ENCODE peak calls at places on chromosomes 12 and 14, in seven cellular contexts. V is SK-N-SH, T is HepG2, E is GM12878, M is H1, J is GM12892, G is K562. N is an unnamed sample.

GRCh38 chr14:31880935-31881334 is 196.2 kb upstream of the ARHGAP5 start:
- DNase-seq in M (no peak), G (no peak), E (no peak), T (peak; percentile 64), V (no peak), J (no peak), N (no peak)

GRCh38 chr12:43310596-43310995 is 241.4 kb downstream of the ADAMTS20 start:
- DNase-seq in J (no peak), G (no peak), T (no peak), V (no peak), M (no peak), E (no peak), N (no peak)

GRCh38 chr12:3544296-3544965 is 53.4 kb downstream of the PRMT8 start:
- DNase-seq in T (peak; percentile 53), M (no peak), V (no peak), E (no peak), G (no peak), J (no peak), N (no peak)

GRCh38 chr12:70609739-70610491 is 27.3 kb downstream of the PTPRB start:
- DNase-seq in E (no peak), J (no peak), V (peak; percentile 81), M (no peak), T (no peak), G (peak; percentile 14), N (no peak)

GRCh38 chr12:49763006-49763591 is 21.7 kb downstream of the TMBIM6 start:
- DNase-seq in E (no peak), V (peak; percentile 72), T (peak; percentile 40), M (peak; percentile 38), G (peak; percentile 71), J (peak; percentile 59), N (peak; percentile 57)

GRCh38 chr12:3097186-3097804 is 20.1 kb downstream of the TSPAN9 start:
- DNase-seq in M (no peak), E (no peak), V (peak; percentile 86), T (peak; percentile 69), G (peak; percentile 65), J (no peak), N (no peak)

GRCh38 chr14:33435911-33436310 is 497.2 kb downstream of the NPAS3 start:
- DNase-seq in M (no peak), T (no peak), G (no peak), J (no peak), V (no peak), E (no peak), N (no peak)

GRCh38 chr12:46803517-46803916 is 22.3 kb downstream of the SLC38A4 start:
- DNase-seq in E (no peak), J (no peak), T (no peak), G (no peak), M (no peak), V (no peak), N (no peak)

GRCh38 chr12:57632898-57633825 is at the start of gene B4GALNT1:
- DNase-seq in V (peak; percentile 91), J (peak; percentile 79), E (no peak), T (no peak), G (peak; percentile 80), M (no peak), N (peak; percentile 76)

GRCh38 chr14:75188520-75189267 is 12.3 kb upstream of the TMED10 start:
- DNase-seq in E (peak; percentile 62), V (no peak), G (no peak), T (no peak), M (no peak), J (no peak), N (no peak)

GRCh38 chr12:56932867-56933266 is 1.3 kb downstream of the SDR9C7 start:
- DNase-seq in J (no peak), V (no peak), M (no peak), T (no peak), G (no peak), E (no peak), N (no peak)

GRCh38 chr12:18345021-18345735 is 83.9 kb downstream of the PIK3C2G start:
- DNase-seq in M (no peak), V (no peak), J (no peak), E (no peak), T (no peak), G (no peak), N (no peak)

GRCh38 chr14:20490563-20490962 is 14.8 kb upstream of the RNASE10 start:
- DNase-seq in E (no peak), G (no peak), T (no peak), M (no peak), V (no peak), J (no peak), N (no peak)

GRCh38 chr14:20485900-20486299 is 16.7 kb downstream of the PNP start:
- DNase-seq in J (no peak), V (no peak), G (no peak), T (no peak), M (no peak), E (no peak), N (no peak)

GRCh38 chr14:20486700-20487401 is 17.6 kb downstream of the PNP start:
- DNase-seq in G (no peak), T (no peak), M (no peak), E (no peak), J (no peak), V (no peak), N (no peak)

GRCh38 chr14:20489093-20489994 is 16.0 kb upstream of the RNASE10 start:
- DNase-seq in G (no peak), E (peak; percentile 72), M (no peak), V (no peak), T (peak; percentile 78), J (no peak), N (no peak)

GRCh38 chr14:20487402-20487742 is 18.0 kb upstream of the RNASE10 start:
- DNase-seq in M (no peak), V (no peak), E (no peak), J (no peak), T (no peak), G (no peak), N (no peak)
- TF ChIP-seq TAF1 in M (no peak), V (no peak), E (no peak), J (no peak), T (no peak), G (no peak), N (no peak)

GRCh38 chr12:101823891-101824290 is 6.9 kb downstream of the GNPTAB start:
- DNase-seq in M (no peak), J (peak; percentile 33), G (peak; percentile 61), T (peak; percentile 21), V (peak; percentile 71), E (no peak), N (no peak)
- TF ChIP-seq TAF1 in M (no peak), J (no peak), G (no peak), T (no peak), V (no peak), E (no peak), N (no peak)

GRCh38 chr14:36997843-36998242 is 174.6 kb downstream of the SLC25A21 start:
- DNase-seq in T (no peak), M (no peak), J (no peak), E (no peak), G (no peak), V (no peak), N (no peak)
- TF ChIP-seq TAF1 in T (no peak), M (no peak), J (no peak), E (no peak), G (no peak), V (no peak), N (no peak)

GRCh38 chr12:111056618-111057521 is 136.5 kb upstream of the MYL2 start:
- DNase-seq in G (peak; percentile 20), V (peak; percentile 50), J (peak; percentile 41), M (no peak), T (no peak), E (peak; percentile 34), N (peak; percentile 65)
- TF ChIP-seq TAF1 in G (no peak), V (no peak), J (no peak), M (no peak), T (no peak), E (no peak), N (no peak)

DNA sequence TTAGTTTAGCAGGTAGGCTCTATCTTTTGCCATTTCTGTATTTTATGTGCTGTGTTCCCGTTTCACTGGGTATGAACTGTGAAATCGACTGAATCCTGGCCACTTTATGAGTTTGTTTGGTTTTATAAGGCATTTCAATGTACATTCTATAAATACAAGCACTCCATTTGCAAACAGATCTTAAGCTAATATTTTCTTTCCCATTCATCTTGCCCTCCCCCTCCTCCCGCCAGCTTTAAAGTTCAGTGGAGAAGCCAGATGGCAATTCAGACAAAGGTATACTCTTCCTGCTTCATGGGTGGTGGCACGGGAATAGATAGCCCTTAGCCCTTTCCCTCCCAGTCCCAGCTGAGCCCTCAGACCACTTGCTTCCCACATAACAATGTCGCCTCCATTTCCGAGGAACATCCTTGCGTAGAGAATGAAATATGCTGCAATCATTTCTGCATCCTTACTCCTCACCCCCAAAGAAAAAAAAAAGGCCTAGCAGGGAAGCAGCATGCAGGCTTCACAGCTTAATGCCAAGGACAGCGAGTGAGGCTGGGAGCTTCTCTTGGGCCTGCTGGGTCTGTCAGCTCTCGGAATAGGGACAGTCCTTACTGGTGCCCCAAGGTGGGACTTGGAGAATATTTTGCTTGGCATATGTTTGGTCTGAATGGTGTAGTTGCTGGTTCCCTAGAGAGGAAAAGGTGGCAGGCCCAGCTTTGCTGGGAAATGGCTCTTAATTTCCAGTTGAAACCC is 52.8 kb upstream of the SRSF5 start:
- DNase-seq in E (no peak), V (no peak), G (no peak), M (no peak), T (peak; percentile 85), J (no peak), N (no peak)
- TF ChIP-seq TAF1 in E (no peak), V (no peak), G (no peak), M (no peak), T (no peak), J (no peak), N (no peak)

DNA sequence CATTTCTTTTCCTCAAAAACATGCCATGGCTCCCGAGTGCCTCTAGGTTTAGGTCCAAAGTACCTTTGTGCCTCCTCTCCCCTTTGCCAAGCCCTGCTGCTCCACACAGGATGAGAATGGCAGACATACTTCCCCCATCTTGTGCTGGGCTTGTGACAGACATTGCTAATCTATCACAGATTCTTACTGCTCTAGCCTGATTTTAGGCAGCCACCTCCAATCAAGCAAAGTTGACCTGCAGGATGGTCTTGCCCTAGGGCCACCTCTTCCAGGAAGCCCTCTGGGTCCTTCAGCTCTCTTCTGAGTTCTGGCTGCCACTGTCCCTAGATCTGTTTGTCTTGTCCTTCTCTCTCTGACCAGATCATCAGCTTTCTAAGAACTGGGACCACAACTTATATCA is 20.5 kb downstream of the FOXN4 start:
- DNase-seq in G (no peak), M (no peak), V (no peak), E (no peak), T (no peak), J (no peak), N (no peak)
- TF ChIP-seq TAF1 in G (no peak), M (peak; percentile 42), V (no peak), E (no peak), T (no peak), J (no peak), N (no peak)

DNA sequence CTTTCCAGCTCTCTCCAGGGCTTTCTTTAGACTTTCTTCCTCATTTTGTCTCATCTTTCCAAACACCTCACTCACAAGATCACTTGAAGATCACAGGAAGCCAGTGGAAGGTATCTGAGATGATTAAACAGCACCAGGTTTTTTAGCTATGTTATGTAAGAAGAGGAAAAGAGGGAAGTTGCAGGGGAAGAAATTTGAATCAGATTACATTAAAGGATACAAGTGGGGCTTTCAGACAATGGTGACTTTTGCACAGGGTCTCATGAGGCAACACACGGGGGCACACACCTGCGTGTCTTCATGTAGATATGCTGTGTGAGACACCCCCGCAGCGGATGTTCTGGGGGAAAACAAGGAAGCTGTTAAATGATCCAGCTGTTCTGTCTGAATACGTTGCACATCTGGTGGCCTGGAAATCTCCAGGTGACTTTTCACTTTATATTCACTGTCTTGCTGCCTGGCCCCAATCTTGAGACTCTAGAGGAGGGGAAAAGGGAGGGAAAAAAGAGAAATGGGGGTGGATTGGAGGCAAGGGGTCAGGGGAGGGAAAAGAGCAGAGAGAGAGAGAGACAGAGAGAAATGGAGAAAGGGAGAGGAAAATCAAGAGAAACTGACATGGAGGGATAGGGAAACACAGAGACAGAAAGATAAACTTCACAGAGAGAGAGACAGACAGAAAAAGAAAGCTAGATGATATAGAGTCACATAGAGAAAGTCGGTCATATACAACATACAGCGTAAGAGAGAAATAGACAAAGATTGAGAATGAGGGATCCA is 36.3 kb upstream of the PPP1CC start:
- DNase-seq in J (no peak), V (no peak), G (no peak), E (no peak), M (no peak), T (no peak), N (no peak)
- TF ChIP-seq TAF1 in J (no peak), V (no peak), G (no peak), E (no peak), M (no peak), T (no peak), N (no peak)

N was measured in GM12891.